ENCODE peak calls at places on chromosome 18, in eight cellular contexts. G is H9, K is NCI-H1930, Z is left ventricle myocardium superior, J is sciatic nerve, W is NCI-H1694, R is SJSA1, V is psoas muscle. D is an unnamed sample.

GRCh38 chr18:79515331-79515730 is 119.6 kb downstream of the NFATC1 start:
- DNase-seq in G (peak), K (no peak), Z (no peak), J (peak), W (no peak), R (no peak), V (no peak), D (no peak)

GRCh38 chr18:44715245-44715644 is 34.6 kb downstream of the SETBP1 start:
- DNase-seq in G (no peak), K (no peak), Z (no peak), J (no peak), W (no peak), R (peak), V (peak), D (no peak)

GRCh38 chr18:57621252-57621607 is 406 bp downstream of the NARS1 start:
- DNase-seq in G (no peak), K (no peak), Z (no peak), J (no peak), W (no peak), R (no peak), V (no peak), D (no peak)

GRCh38 chr18:48749768-48750167 is 201.0 kb downstream of the SMAD7 start:
- DNase-seq in G (no peak), K (no peak), Z (peak), J (peak), W (no peak), R (peak), V (peak), D (no peak)

GRCh38 chr18:58257461-58257860 is 213.4 kb downstream of the NEDD4L start:
- DNase-seq in G (no peak), K (no peak), Z (no peak), J (no peak), W (no peak), R (no peak), V (no peak), D (no peak)

GRCh38 chr18:36411745-36412168 is 114.2 kb downstream of the FHOD3 start:
- DNase-seq in G (peak), K (no peak), Z (no peak), J (no peak), W (peak), R (peak), V (no peak), D (no peak)

GRCh38 chr18:59517446-59518171 is 158.5 kb upstream of the LMAN1 start:
- DNase-seq in G (no peak), K (no peak), Z (no peak), J (no peak), W (no peak), R (peak), V (no peak), D (no peak)

GRCh38 chr18:7977897-7978296 is 410.8 kb downstream of the PTPRM start:
- DNase-seq in G (no peak), K (no peak), Z (no peak), J (no peak), W (no peak), R (no peak), V (no peak), D (no peak)

GRCh38 chr18:80104364-80104779 is 4.7 kb upstream of the ADNP2 start:
- DNase-seq in G (peak), K (no peak), Z (no peak), J (no peak), W (no peak), R (no peak), V (no peak), D (no peak)

GRCh38 chr18:31946305-31947046 is 3.5 kb upstream of the TRAPPC8 start:
- DNase-seq in G (peak), K (no peak), Z (no peak), J (no peak), W (no peak), R (no peak), V (no peak), D (no peak)

GRCh38 chr18:47174545-47175116 is 1.5 kb downstream of the IER3IP1 start:
- DNase-seq in G (no peak), K (no peak), Z (no peak), J (no peak), W (no peak), R (no peak), V (no peak), D (no peak)

GRCh38 chr18:76459687-76460350 is 35.2 kb downstream of the ZNF516 start:
- DNase-seq in G (peak), K (no peak), Z (peak), J (peak), W (no peak), R (peak), V (peak), D (peak)

GRCh38 chr18:24414349-24415003 is 12.0 kb upstream of the IMPACT start:
- DNase-seq in G (no peak), K (no peak), Z (no peak), J (no peak), W (no peak), R (no peak), V (no peak), D (no peak)

GRCh38 chr18:50638623-50639398 is 78.9 kb downstream of the MAPK4 start:
- DNase-seq in G (peak), K (no peak), Z (no peak), J (no peak), W (no peak), R (no peak), V (no peak), D (no peak)

GRCh38 chr18:69954719-69955118 is 7.0 kb upstream of the CD226 start:
- DNase-seq in G (no peak), K (no peak), Z (no peak), J (no peak), W (no peak), R (no peak), V (no peak), D (no peak)

GRCh38 chr18:9612215-9612830 is 2.0 kb downstream of the PPP4R1 start:
- DNase-seq in G (no peak), K (peak), Z (no peak), J (no peak), W (peak), R (peak), V (no peak), D (peak)

GRCh38 chr18:49525981-49526380 is 35.9 kb upstream of the LIPG start:
- DNase-seq in G (no peak), K (no peak), Z (no peak), J (no peak), W (no peak), R (no peak), V (no peak), D (no peak)

GRCh38 chr18:40672590-40672989 is 1282.4 kb upstream of the PIK3C3 start:
- DNase-seq in G (no peak), K (no peak), Z (no peak), J (no peak), W (no peak), R (no peak), V (no peak), D (no peak)

GRCh38 chr18:49055787-49056186 is 105.0 kb upstream of the SMAD7 start:
- DNase-seq in G (no peak), K (no peak), Z (peak), J (peak), W (no peak), R (peak), V (peak), D (no peak)

GRCh38 chr18:50178601-50179000 is 16.3 kb downstream of the MYO5B start:
- DNase-seq in G (no peak), K (no peak), Z (no peak), J (no peak), W (no peak), R (no peak), V (no peak), D (no peak)

GRCh38 chr18:79926715-79927596 is 24.5 kb downstream of the SLC66A2 start:
- DNase-seq in G (peak), K (no peak), Z (peak), J (peak), W (no peak), R (no peak), V (peak), D (no peak)

GRCh38 chr18:25467226-25468065 is 115.5 kb upstream of the ZNF521 start:
- DNase-seq in G (no peak), K (no peak), Z (peak), J (peak), W (peak), R (peak), V (peak), D (no peak)

GRCh38 chr18:3297025-3297984 is 35.4 kb downstream of the MYL12B start:
- DNase-seq in G (peak), K (no peak), Z (peak), J (peak), W (peak), R (no peak), V (peak), D (peak)

GRCh38 chr18:5964596-5964995 is 69.3 kb upstream of the TMEM200C start:
- DNase-seq in G (no peak), K (no peak), Z (no peak), J (no peak), W (no peak), R (no peak), V (no peak), D (no peak)

GRCh38 chr18:31616586-31616985 is 24.9 kb downstream of the TTR start:
- DNase-seq in G (no peak), K (no peak), Z (no peak), J (no peak), W (no peak), R (no peak), V (no peak), D (no peak)

GRCh38 chr18:61765097-61765496 is 127.7 kb downstream of the RNF152 start:
- DNase-seq in G (no peak), K (no peak), Z (no peak), J (no peak), W (no peak), R (no peak), V (no peak), D (no peak)

GRCh38 chr18:44507729-44508325 is 172.9 kb upstream of the SETBP1 start:
- DNase-seq in G (no peak), K (no peak), Z (peak), J (peak), W (no peak), R (no peak), V (peak), D (no peak)

GRCh38 chr18:79062806-79063205 is 6.4 kb upstream of the ATP9B start:
- DNase-seq in G (no peak), K (no peak), Z (no peak), J (no peak), W (no peak), R (no peak), V (no peak), D (no peak)

GRCh38 chr18:79429381-79429780 is 33.7 kb downstream of the NFATC1 start:
- DNase-seq in G (no peak), K (no peak), Z (no peak), J (no peak), W (no peak), R (no peak), V (no peak), D (no peak)

GRCh38 chr18:76979906-76980305 is 152.7 kb downstream of the MBP start:
- DNase-seq in G (no peak), K (no peak), Z (no peak), J (no peak), W (no peak), R (no peak), V (no peak), D (no peak)

GRCh38 chr18:79749251-79750191 is 48.2 kb upstream of the KCNG2 start:
- DNase-seq in G (no peak), K (no peak), Z (no peak), J (no peak), W (no peak), R (no peak), V (no peak), D (no peak)

GRCh38 chr18:50970006-50970405 is 2.2 kb downstream of the ELAC1 start:
- DNase-seq in G (no peak), K (no peak), Z (peak), J (no peak), W (no peak), R (no peak), V (no peak), D (no peak)

GRCh38 chr18:60259052-60259681 is 113.4 kb downstream of the MC4R start:
- DNase-seq in G (no peak), K (no peak), Z (no peak), J (no peak), W (no peak), R (peak), V (no peak), D (no peak)

GRCh38 chr18:31049189-31049588 is 6.6 kb upstream of the DSC3 start:
- DNase-seq in G (no peak), K (no peak), Z (no peak), J (no peak), W (no peak), R (no peak), V (no peak), D (no peak)

D was measured in A549.